ENCODE peak calls at places on chromosomes 3 and 15, in seven cellular contexts. I is A549; X is stimulated activated naive CD8-positive, alpha-beta T cell treated with anti-CD3 and anti-CD28 coated beads, Interleukin-15, Interleukin-2, amounts not matched to agents 100 U/mL and 50 U/mL, for 24 hours; D is natural killer cell treated with Interleukin-12 subunit alpha and Interleukin-12 subunit beta and Interleukin-15 and Interleukin-18, amount 100 ng/mL, for 72 hours; P is iris pigment epithelial cell; C is pancreas; E is astrocyte. T is an unnamed sample.

GRCh38 chr15:78065284-78065872 is 12.1 kb downstream of the TBC1D2B start:
- DNase-seq in E (peak; percentile 99), D (no peak), C (no peak), X (peak; percentile 5), P (peak; percentile 100), I (no peak), T (no peak)

GRCh38 chr3:170761103-170761502 is 108.9 kb downstream of the RPL22L1 start:
- DNase-seq in I (no peak), C (no peak), D (no peak), X (no peak), E (no peak), P (no peak), T (no peak)

GRCh38 chr3:9779721-9780450 is 10.1 kb upstream of the CAMK1 start:
- DNase-seq in D (peak; percentile 76), E (no peak), C (no peak), X (peak; percentile 64), P (no peak), I (no peak), T (peak; percentile 61)

GRCh38 chr15:49847436-49847835 is 226.6 kb downstream of the DTWD1 start:
- DNase-seq in X (no peak), C (no peak), I (no peak), E (peak; percentile 76), P (peak; percentile 59), D (no peak), T (no peak)

GRCh38 chr3:9214599-9214998 is 34.8 kb downstream of the SRGAP3 start:
- DNase-seq in P (peak; percentile 65), I (no peak), E (peak; percentile 82), D (no peak), C (no peak), X (no peak), T (no peak)

GRCh38 chr3:48402281-48402732 is 27.6 kb downstream of the PLXNB1 start:
- DNase-seq in C (peak; percentile 70), D (no peak), P (peak; percentile 93), E (peak; percentile 91), X (no peak), I (no peak), T (no peak)

GRCh38 chr15:69591905-69592508 is 139.4 kb downstream of the RPLP1 start:
- DNase-seq in X (no peak), P (no peak), C (no peak), I (peak; percentile 85), E (no peak), D (no peak), T (no peak)

GRCh38 chr3:130609166-130609574 is 92.2 kb downstream of the COL6A6 start:
- DNase-seq in I (no peak), P (no peak), C (no peak), X (no peak), D (no peak), E (peak; percentile 80), T (no peak)

GRCh38 chr15:65077981-65078352 is 1.4 kb downstream of the KBTBD13 start:
- DNase-seq in D (no peak), C (peak; percentile 50), P (peak; percentile 55), E (no peak), X (peak; percentile 65), I (peak; percentile 91), T (no peak)

GRCh38 chr15:37837276-37837675 is 97.2 kb upstream of the TMCO5A start:
- DNase-seq in E (peak; percentile 76), D (no peak), P (peak; percentile 53), C (no peak), I (no peak), X (no peak), T (no peak)

GRCh38 chr3:188993140-188993539 is 178.6 kb upstream of the TPRG1 start:
- DNase-seq in I (no peak), X (no peak), P (no peak), E (no peak), C (no peak), D (no peak), T (no peak)

GRCh38 chr3:49805367-49805782 is 2.3 kb downstream of the INKA1 start:
- DNase-seq in D (no peak), C (peak; percentile 90), P (no peak), X (no peak), E (no peak), I (no peak), T (no peak)

GRCh38 chr15:70098461-70099166 is 897 bp upstream of the TLE3 start:
- DNase-seq in C (peak; percentile 73), X (peak; percentile 38), P (peak; percentile 36), I (peak; percentile 54), D (no peak), E (no peak), T (no peak)

GRCh38 chr3:23723153-23723552 is 82.6 kb upstream of the UBE2E1 start:
- DNase-seq in C (no peak), X (no peak), E (no peak), I (no peak), D (no peak), P (no peak), T (no peak)

GRCh38 chr15:85414495-85414894 is 34.1 kb downstream of the AKAP13 start:
- DNase-seq in X (no peak), E (no peak), P (peak; percentile 46), C (no peak), D (no peak), I (no peak), T (no peak)